ENCODE peak calls at places on chromosomes 16 and 17, in five cellular contexts. H is ovary, Q is mucosa of descending colon, S is left ventricle myocardium inferior, D is choroid plexus epithelial cell. Y is an unnamed sample.

GRCh38 chr17:32943647-32944191 is 15.8 kb downstream of the TMEM98 start:
- DNase-seq in H (peak; percentile 72), Q (no peak), S (no peak), D (peak; percentile 81), Y (peak; percentile 90)

GRCh38 chr17:78890111-78890897 is 12.7 kb downstream of the CEP295NL start:
- DNase-seq in H (no peak), Q (peak; percentile 53), S (peak; percentile 60), D (no peak), Y (no peak)

GRCh38 chr17:28684963-28685362 is 23.0 kb downstream of the SUPT6H start:
- DNase-seq in H (peak; percentile 66), Q (peak; percentile 69), S (no peak), D (peak; percentile 43), Y (peak; percentile 49)

GRCh38 chr16:54297154-54297553 is 10.6 kb upstream of the IRX3 start:
- DNase-seq in H (no peak), Q (no peak), S (no peak), D (no peak), Y (no peak)

GRCh38 chr16:80803341-80804060 is 897 bp downstream of the CDYL2 start:
- DNase-seq in H (peak; percentile 39), Q (peak; percentile 47), S (peak; percentile 29), D (peak; percentile 24), Y (peak; percentile 27)

GRCh38 chr16:58243528-58244004 is 45.7 kb upstream of the CSNK2A2 start:
- DNase-seq in H (no peak), Q (no peak), S (no peak), D (no peak), Y (no peak)

GRCh38 chr16:74466872-74467271 is 45.6 kb upstream of the CLEC18B start:
- DNase-seq in H (no peak), Q (no peak), S (no peak), D (no peak), Y (no peak)

GRCh38 chr16:81431554-81432353 is 12.9 kb upstream of the CMIP start:
- DNase-seq in H (no peak), Q (no peak), S (no peak), D (peak; percentile 38), Y (peak; percentile 73)

GRCh38 chr17:82358467-82359350 is at the start of gene TEX19:
- DNase-seq in H (no peak), Q (no peak), S (no peak), D (no peak), Y (no peak)

GRCh38 chr17:3754458-3755334 is 31.0 kb downstream of the HASPIN start:
- DNase-seq in H (peak; percentile 61), Q (peak; percentile 96), S (no peak), D (no peak), Y (no peak)

GRCh38 chr17:29723283-29724047 is 100.8 kb upstream of the CORO6 start:
- DNase-seq in H (no peak), Q (no peak), S (no peak), D (no peak), Y (no peak)

GRCh38 chr16:75620326-75621169 is 2.5 kb downstream of the ADAT1 start:
- DNase-seq in H (no peak), Q (no peak), S (no peak), D (no peak), Y (no peak)

GRCh38 chr17:82287013-82287848 is 13.7 kb upstream of the CSNK1D start:
- DNase-seq in H (no peak), Q (peak; percentile 61), S (no peak), D (no peak), Y (no peak)

GRCh38 chr17:29126268-29126923 is 53.8 kb downstream of the MYO18A start:
- DNase-seq in H (no peak), Q (no peak), S (no peak), D (no peak), Y (no peak)

GRCh38 chr16:8583199-8583598 is 7.1 kb downstream of the TMEM114 start:
- DNase-seq in H (no peak), Q (no peak), S (no peak), D (peak; percentile 81), Y (no peak)

GRCh38 chr17:75224983-75225382 is 19.5 kb downstream of the NUP85 start:
- DNase-seq in H (no peak), Q (no peak), S (no peak), D (no peak), Y (no peak)

GRCh38 chr17:75218121-75218520 is 12.6 kb downstream of the NUP85 start:
- DNase-seq in H (no peak), Q (no peak), S (no peak), D (no peak), Y (no peak)

GRCh38 chr17:75219815-75220214 is 14.3 kb downstream of the NUP85 start:
- DNase-seq in H (no peak), Q (no peak), S (no peak), D (no peak), Y (no peak)
- TF ChIP-seq CTCF in H (no peak), Q (no peak), S (no peak), D (no peak), Y (no peak)

GRCh38 chr16:89525146-89525913 is 17.1 kb downstream of the SPG7 start:
- DNase-seq in H (no peak), Q (no peak), S (peak; percentile 54), D (no peak), Y (no peak)
- TF ChIP-seq CTCF in H (no peak), Q (no peak), S (no peak), D (no peak), Y (no peak)

GRCh38 chr16:85454171-85454883 is 158.8 kb upstream of the GSE1 start:
- DNase-seq in H (peak; percentile 66), Q (no peak), S (no peak), D (no peak), Y (no peak)
- TF ChIP-seq CTCF in H (no peak), Q (no peak), S (no peak), D (no peak), Y (no peak)

DNA sequence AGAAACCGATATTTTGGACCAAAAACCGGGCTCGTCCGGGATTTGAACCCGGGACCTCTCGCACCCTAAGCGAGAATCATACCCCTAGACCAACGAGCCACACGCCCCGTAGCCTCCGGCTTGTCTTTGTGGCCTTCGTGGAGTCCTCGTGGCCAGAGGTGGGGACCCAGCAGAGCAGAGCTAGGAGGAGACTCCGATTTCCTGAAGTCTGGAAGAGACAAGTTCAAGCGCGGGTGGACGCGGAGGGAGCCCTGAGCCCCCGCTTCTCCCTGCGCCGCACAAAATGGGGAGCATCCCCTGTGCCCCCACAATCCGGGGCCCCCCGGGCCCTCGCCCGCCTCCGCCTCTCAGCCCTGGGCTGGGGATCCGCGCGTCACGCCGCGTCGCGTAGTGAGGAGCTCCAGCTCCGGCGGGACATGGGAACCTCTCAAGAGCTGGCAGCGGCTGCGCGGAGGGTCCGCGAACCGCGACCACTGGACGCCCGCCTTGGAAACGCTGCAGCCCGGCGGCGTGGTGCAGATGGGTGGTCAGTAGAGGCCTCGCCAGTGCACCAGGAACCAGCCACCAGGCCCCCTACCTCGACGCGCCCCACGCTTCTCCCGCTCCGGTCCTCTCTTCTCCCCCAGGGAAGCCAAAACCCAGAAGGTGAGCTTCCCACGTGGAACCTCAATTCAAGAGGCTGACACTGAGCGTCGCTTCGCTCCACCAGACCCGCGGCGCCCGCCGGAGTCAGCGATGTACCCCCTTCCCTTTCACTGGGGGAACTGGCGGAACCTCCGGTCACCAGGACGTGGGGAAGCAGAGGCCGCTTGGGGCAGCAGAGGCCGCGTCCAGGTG is 5.2 kb upstream of the OR1F1 start:
- DNase-seq in H (no peak), Q (no peak), S (no peak), D (peak; percentile 35), Y (peak; percentile 46)
- TF ChIP-seq CTCF in H (no peak), Q (no peak), S (peak; percentile 40), D (peak; percentile 32), Y (peak; percentile 28)

GRCh38 chr16:89765292-89765810 is 44.0 kb downstream of the ZNF276 start:
- DNase-seq in H (no peak), Q (peak; percentile 9), S (no peak), D (no peak), Y (no peak)

GRCh38 chr16:89764711-89765201 is 43.4 kb downstream of the ZNF276 start:
- DNase-seq in H (no peak), Q (peak; percentile 84), S (no peak), D (peak; percentile 73), Y (no peak)

GRCh38 chr16:89761304-89761922 is 40.1 kb downstream of the ZNF276 start:
- DNase-seq in H (no peak), Q (no peak), S (no peak), D (no peak), Y (no peak)

DNA sequence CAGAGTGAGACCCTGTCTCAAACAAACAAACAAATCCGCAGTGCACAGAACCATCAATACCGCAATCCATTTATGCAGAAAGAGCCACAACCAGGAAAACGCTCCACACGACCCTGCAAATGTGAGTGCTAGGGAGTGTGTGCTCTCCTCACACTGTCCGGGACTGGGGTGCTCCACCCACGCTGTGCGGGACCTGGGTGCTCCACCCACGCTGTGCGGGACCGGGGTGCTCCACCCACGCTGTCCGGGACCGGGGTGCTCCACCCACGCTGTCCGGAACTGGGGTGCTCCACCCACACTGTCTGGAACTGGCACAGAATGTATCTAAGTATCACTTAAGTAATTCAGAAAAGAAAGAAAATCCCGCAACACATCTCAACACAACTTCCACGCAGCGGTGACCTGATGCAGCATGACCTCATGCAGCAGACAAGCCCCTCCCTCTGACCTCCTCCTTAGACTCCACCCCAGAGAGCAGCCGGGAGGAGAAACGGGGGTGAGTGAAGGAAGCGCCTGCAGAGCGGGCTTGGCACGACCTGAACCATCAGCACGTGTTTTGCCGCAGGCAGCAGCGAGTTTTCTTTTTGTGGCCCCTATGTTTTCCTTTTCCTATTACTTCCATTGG is 38.5 kb downstream of the ZNF276 start:
- DNase-seq in H (no peak), Q (no peak), S (no peak), D (no peak), Y (no peak)
- TF ChIP-seq CTCF in H (no peak), Q (no peak), S (no peak), D (no peak), Y (no peak)

GRCh38 chr16:48044117-48044516 is 111.7 kb downstream of the ABCC12 start:
- DNase-seq in H (no peak), Q (no peak), S (no peak), D (no peak), Y (no peak)

GRCh38 chr16:48047755-48048154 is 108.0 kb downstream of the ABCC12 start:
- DNase-seq in H (no peak), Q (no peak), S (no peak), D (no peak), Y (no peak)

GRCh38 chr16:48047273-48047672 is 108.5 kb downstream of the ABCC12 start:
- DNase-seq in H (no peak), Q (no peak), S (no peak), D (no peak), Y (no peak)

GRCh38 chr16:48041861-48042435 is 113.8 kb downstream of the ABCC12 start:
- DNase-seq in H (no peak), Q (no peak), S (no peak), D (no peak), Y (no peak)
- TF ChIP-seq CTCF in H (no peak), Q (no peak), S (no peak), D (no peak), Y (no peak)

Y was measured in fibroblast of pulmonary artery.